ENCODE peak calls at places on chromosome 19, in five cellular contexts. R, W, F, X and C are unnamed samples.
A peak's percentile ranks its signal among the peaks of the same experiment; 100 is the strongest.

GRCh38 chr19:35291916-35292315 is at the start of gene MAG:
- DNase-seq in R (no peak), W (no peak), F (no peak), X (no peak), C (no peak)

GRCh38 chr19:2433854-2434253 is 6.5 kb upstream of the TIMM13 start:
- DNase-seq in R (no peak), W (no peak), F (no peak), X (no peak), C (no peak)

GRCh38 chr19:47095707-47096704 is 17.6 kb downstream of the ZC3H4 start:
- DNase-seq in R (no peak), W (peak; percentile 85), F (peak; percentile 97), X (no peak), C (no peak)

GRCh38 chr19:10751109-10751972 is 33.5 kb downstream of the DNM2 start:
- DNase-seq in R (no peak), W (no peak), F (peak; percentile 66), X (no peak), C (no peak)

GRCh38 chr19:13964776-13965175 is 12.5 kb downstream of the DCAF15 start:
- DNase-seq in R (no peak), W (peak; percentile 49), F (no peak), X (no peak), C (no peak)

GRCh38 chr19:46731007-46731501 is 14.1 kb upstream of the PRKD2 start:
- DNase-seq in R (peak; percentile 96), W (peak; percentile 98), F (no peak), X (no peak), C (no peak)

GRCh38 chr19:10852098-10852800 is 4.0 kb downstream of the C19orf38 start:
- DNase-seq in R (peak; percentile 51), W (peak; percentile 63), F (no peak), X (no peak), C (no peak)

GRCh38 chr19:45146716-45147337 is 14.0 kb downstream of the NKPD1 start:
- DNase-seq in R (no peak), W (no peak), F (no peak), X (no peak), C (no peak)

GRCh38 chr19:4537953-4538600 is 1.8 kb downstream of the LRG1 start:
- DNase-seq in R (no peak), W (no peak), F (no peak), X (no peak), C (no peak)

GRCh38 chr19:30464162-30464561 is 92.0 kb downstream of the ZNF536 start:
- DNase-seq in R (no peak), W (no peak), F (no peak), X (no peak), C (no peak)

GRCh38 chr19:43564800-43565199 is 10.5 kb downstream of the XRCC1 start:
- DNase-seq in R (no peak), W (no peak), F (no peak), X (no peak), C (peak; percentile 63)

GRCh38 chr19:12350890-12351197 is 14.6 kb downstream of the ZNF442 start:
- DNase-seq in R (no peak), W (no peak), F (no peak), X (no peak), C (no peak)

GRCh38 chr19:48121909-48122371 is 11.3 kb upstream of the PLA2G4C start:
- DNase-seq in R (no peak), W (no peak), F (no peak), X (no peak), C (peak; percentile 55)

DNA sequence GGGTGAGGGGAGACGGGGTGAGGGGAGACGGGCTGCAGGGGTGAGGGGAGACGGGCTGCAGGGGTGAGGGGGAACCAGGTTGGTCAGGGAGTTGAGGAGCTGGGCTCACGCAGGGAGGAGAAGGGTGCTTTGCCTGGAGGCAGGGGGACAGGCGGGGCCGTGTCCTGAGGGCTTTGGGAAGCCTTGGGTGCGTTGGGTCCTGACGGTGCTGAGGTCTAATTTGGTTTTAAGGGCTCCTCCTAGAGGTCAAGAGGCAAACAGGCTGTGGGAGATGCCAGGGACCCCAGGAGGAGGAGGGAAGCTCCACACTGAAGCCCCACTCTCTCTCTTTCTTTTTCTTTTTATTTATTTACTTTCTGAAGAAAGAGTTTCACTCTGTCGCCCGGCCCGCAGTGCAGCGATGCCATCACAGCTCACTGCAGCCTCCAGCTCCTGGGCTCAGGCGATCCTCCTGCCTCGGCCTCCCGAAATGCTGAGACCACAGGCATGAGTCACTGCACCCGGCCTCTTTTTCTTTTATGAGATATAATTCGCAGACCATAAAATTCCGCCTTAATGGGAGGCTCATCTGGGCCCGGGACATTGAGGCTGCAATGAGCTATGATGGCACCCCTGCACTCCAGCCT is 9.3 kb upstream of the MISP start:
- DNase-seq in R (no peak), W (no peak), F (no peak), X (peak; percentile 71), C (peak; percentile 44)
- TF ChIP-seq CTCF in R (peak; percentile 25), W (no peak), F (no peak), X (peak; percentile 21), C (peak; percentile 23)

DNA sequence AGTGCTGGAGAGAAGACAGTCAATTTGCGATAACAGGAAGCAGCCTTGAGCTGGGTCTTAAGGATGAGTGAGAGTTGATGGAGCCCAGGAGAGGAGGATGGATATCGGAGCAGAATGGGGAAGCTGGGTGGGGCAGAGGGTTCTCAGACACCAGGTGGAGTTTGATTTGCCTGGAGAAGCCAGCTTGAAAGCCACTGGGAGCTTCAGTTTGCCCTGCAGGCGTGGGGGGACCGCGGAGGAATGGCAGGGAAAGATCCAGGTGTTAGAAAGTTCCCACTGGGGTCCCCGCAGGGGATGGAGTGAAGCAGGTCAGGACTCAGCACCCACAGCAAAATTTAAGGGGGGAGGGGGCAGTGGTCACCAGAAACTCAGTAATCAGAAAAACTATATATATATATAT is 887 bp upstream of the CDC42EP5 start:
- DNase-seq in R (no peak), W (no peak), F (no peak), X (no peak), C (no peak)
- H3K27ac ChIP-seq in R (no peak overlapping the region), W (no peak overlapping the region), F (peak overlapping the region; percentile 58), X (no peak overlapping the region), C (peak overlapping the region; percentile 97)

GRCh38 chr19:7920520-7921301 is 573 bp downstream of the SNAPC2 start:
- DNase-seq in R (peak; percentile 98), W (peak; percentile 93), F (peak; percentile 100), X (peak; percentile 97), C (peak; percentile 98)

GRCh38 chr19:7916908-7917291 is 2.3 kb downstream of the TGFBR3L start:
- DNase-seq in R (no peak), W (no peak), F (no peak), X (no peak), C (no peak)

GRCh38 chr19:7919681-7920519 is at the start of gene SNAPC2:
- DNase-seq in R (peak; percentile 92), W (peak; percentile 92), F (peak; percentile 99), X (peak; percentile 90), C (peak; percentile 97)

GRCh38 chr19:7917292-7918061 is 2.7 kb upstream of the SNAPC2 start:
- DNase-seq in R (peak; percentile 29), W (peak; percentile 48), F (peak; percentile 76), X (peak; percentile 83), C (peak; percentile 79)

DNA sequence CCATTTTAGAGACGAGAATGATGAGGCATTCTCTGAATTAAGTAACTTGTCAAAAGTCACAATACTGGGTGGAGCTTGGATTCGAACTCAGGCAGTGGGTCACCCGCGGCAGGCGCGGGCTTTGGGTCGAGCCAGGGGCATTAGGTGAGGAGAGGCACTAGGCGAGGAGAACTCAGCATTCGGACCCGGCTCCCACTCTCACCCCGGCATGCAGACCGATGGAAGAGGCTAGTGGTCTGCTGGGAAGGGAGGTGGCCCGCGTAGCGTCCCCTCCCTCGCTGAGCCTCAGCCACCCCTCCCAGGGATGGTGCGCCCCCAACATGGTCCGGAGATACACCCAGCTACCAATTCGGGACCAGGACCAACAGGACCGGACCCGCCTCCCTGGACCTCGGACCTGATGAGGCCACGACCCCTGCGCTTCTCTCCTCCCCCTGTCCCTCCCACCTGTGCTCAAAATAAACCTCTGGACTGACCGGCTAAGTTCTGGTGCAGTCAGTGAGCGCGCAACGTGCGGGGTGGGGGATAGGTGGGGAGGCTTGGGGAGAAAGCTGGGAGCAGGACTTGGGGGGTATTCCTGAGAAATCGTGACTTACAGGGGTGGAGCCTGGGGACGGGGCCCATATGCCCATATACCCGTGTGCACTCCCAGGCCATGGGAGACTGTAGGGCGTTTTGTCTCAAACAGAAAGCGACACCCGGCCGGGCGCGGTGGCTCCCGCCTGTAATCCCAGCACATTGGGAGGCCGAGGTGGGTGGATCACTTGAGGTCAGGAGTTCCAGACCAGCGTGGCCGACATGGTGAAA is 1.3 kb upstream of the SNAPC2 start:
- DNase-seq in R (no peak), W (no peak), F (peak; percentile 73), X (no peak), C (no peak)
- H3K4me3 ChIP-seq in R (no peak overlapping the region), W (no peak overlapping the region), F (no peak overlapping the region), X (no peak overlapping the region), C (no peak overlapping the region)

DNA sequence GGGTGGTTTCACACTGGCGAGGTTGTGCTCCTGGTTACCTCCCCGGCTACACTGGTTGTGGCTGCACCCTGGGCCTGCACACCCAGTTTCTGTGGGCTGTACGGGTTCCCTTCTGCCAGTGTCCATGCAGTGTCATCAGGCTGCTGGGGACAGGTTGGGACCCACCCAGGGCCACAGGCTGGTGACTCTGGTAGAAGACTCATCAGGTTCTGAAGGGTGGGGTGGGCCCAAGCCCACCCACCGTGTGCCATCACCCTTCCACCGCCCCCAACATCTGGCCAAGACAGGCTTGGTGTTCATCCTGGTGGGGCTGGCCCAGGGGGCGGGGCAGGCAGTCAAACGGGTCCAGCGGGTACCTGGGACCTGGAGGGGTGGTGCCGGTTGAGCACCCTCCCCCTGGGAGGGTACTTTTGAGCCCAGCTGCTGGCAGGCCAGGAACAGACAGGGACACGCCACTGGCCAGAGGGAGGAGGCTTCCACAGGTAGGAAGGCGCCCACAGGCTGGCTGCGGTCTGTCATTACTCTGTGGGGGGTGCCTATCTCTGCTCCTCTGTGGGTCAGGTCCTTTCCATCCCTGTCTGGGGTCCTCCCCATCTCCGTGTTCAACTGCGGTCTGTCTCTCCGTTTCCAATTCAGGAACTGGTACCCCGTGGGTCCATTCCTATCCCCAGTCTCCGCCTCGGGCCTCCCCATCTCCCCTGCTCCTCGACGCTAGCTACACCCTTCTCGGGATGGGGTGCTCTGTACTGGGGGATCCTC is at the start of gene RNF225:
- DNase-seq in R (no peak), W (no peak), F (no peak), X (no peak), C (no peak)
- TF ChIP-seq CTCF in R (no peak), W (no peak), F (no peak), X (no peak), C (no peak)

DNA sequence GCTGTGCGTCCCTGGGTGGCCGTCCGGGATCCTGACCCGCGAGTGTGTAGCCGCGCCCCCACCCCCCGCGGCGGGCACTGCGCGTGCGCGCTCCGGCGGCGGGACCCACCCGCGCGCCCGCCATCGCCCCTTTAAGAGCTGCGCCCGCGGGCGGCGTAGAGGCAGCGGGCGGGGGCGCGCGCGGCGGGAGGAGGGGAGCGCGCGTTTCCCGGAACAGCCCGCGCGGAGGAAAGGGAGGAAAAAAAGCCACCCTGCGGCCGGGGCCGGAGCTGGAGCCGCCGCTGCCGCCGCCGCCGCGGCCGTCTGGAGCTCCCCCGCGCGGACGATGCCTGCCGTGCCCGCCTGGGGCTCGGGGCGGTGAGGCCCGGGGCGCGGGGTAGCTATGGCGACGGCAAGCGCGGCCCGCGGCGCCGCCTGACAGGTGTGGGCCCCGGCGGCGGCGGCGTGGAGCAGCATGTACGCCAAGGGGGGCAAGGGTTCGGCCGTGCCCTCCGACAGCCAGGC is at the start of gene SSBP4:
- DNase-seq in R (peak; percentile 53), W (peak; percentile 75), F (peak; percentile 83), X (peak; percentile 97), C (peak; percentile 93)
- H3K27ac ChIP-seq in R (peak within 1 kb of the TSS; percentile 98), W (peak within 1 kb of the TSS; percentile 99), F (peak within 1 kb of the TSS; percentile 83), X (peak within 1 kb of the TSS; percentile 89), C (peak within 1 kb of the TSS; percentile 99)

GRCh38 chr19:37243206-37243632 is 25.2 kb downstream of the ZNF383 start:
- DNase-seq in R (no peak), W (no peak), F (no peak), X (no peak), C (no peak)
- H3K4me3 ChIP-seq in R (no peak overlapping the region), W (no peak overlapping the region), F (no peak overlapping the region), X (no peak overlapping the region), C (no peak overlapping the region)